ENCODE peak calls at places on chromosome 13, in five cellular contexts. J, I, Q, B and N are unnamed samples.

GRCh38 chr13:101025925-101026324 is 351.3 kb upstream of the TMTC4 start:
- DNase-seq in J (no peak), I (no peak), Q (no peak), B (no peak), N (no peak)

GRCh38 chr13:40313269-40314200 is 352.9 kb downstream of the FOXO1 start:
- DNase-seq in J (peak), I (no peak), Q (no peak), B (no peak), N (no peak)

GRCh38 chr13:33487575-33488243 is 202.2 kb upstream of the STARD13 start:
- DNase-seq in J (no peak), I (no peak), Q (no peak), B (no peak), N (peak)

GRCh38 chr13:43838909-43839308 is 40.6 kb downstream of the CCDC122 start:
- DNase-seq in J (peak), I (peak), Q (no peak), B (no peak), N (no peak)

GRCh38 chr13:74889321-74889720 is 592.6 kb downstream of the TBC1D4 start:
- DNase-seq in J (no peak), I (no peak), Q (no peak), B (no peak), N (no peak)

GRCh38 chr13:31191748-31192147 is 8.0 kb upstream of the B3GLCT start:
- DNase-seq in J (no peak), I (no peak), Q (no peak), B (no peak), N (no peak)

GRCh38 chr13:27607125-27607524 is 13.2 kb downstream of the LNX2 start:
- DNase-seq in J (peak), I (peak), Q (no peak), B (no peak), N (peak)

GRCh38 chr13:111551421-111551820 is 231.0 kb downstream of the TEX29 start:
- DNase-seq in J (no peak), I (no peak), Q (no peak), B (no peak), N (no peak)

GRCh38 chr13:73938375-73939070 is 195.7 kb downstream of the KLF12 start:
- DNase-seq in J (peak), I (peak), Q (no peak), B (no peak), N (no peak)

GRCh38 chr13:95411641-95412040 is 110.4 kb upstream of the ABCC4 start:
- DNase-seq in J (peak), I (no peak), Q (no peak), B (no peak), N (no peak)

GRCh38 chr13:99191336-99191899 is 9.2 kb upstream of the UBAC2 start:
- DNase-seq in J (no peak), I (no peak), Q (no peak), B (no peak), N (no peak)

GRCh38 chr13:69857188-69857821 is 250.3 kb upstream of the ATXN8OS start:
- DNase-seq in J (peak), I (no peak), Q (no peak), B (no peak), N (no peak)

GRCh38 chr13:80337706-80338105 is 3.2 kb downstream of the SPRY2 start:
- DNase-seq in J (peak), I (no peak), Q (no peak), B (no peak), N (no peak)
- H3K4me3 ChIP-seq in J (peak), I (peak), Q (peak), B (peak), N (peak)

DNA sequence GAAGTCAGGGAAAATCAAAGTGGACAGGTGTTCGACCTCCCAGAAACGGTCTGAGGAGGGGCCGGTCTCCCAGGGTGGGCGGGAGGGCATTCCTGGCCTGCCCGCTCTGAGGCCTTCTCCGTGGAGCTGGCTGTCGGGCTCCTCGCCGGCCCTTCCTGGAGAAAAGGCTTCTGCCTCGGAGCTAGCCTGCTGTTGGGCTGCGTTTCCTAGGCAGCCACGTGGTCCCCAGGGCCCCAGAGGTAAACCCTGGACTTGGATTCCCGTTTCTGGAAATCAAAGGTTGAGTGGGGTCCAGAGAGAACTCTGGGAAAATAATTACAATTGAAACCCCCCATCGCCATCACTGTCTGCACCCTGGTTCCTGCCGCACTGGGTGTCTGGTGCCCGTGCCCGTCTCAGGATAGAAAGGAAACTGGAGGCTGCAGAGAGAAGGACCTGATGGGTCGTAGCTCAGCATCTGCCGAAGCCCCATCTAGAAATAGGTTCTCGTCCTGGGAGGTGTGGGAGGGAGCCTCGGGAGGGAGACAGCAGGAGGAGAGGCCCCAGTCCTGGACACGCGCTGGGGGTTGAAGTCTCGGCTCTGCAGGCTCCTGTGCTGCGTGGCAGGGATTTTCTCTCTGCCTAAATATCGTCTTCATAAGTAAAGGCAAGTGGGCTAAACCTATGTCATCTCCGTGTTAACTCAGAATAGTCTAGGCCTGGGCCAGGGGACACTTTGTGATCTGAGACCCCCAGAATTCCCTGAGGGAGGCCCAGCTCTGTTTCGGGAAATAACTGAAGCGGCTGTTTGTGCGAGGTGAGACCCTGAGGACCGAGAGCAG is 7.7 kb upstream of the PROZ start:
- DNase-seq in J (no peak), I (no peak), Q (no peak), B (no peak), N (no peak)
- H3K4me3 ChIP-seq in J (no peak), I (no peak), Q (no peak), B (no peak), N (no peak)

GRCh38 chr13:51728972-51729371 is 75.0 kb downstream of the DHRS12 start:
- DNase-seq in J (peak), I (no peak), Q (no peak), B (no peak), N (no peak)

GRCh38 chr13:51727634-51728274 is 76.2 kb downstream of the DHRS12 start:
- DNase-seq in J (no peak), I (no peak), Q (no peak), B (no peak), N (no peak)

GRCh38 chr13:51728275-51728673 is 75.7 kb downstream of the DHRS12 start:
- DNase-seq in J (no peak), I (no peak), Q (no peak), B (no peak), N (no peak)

GRCh38 chr13:51724721-51725120 is 79.2 kb downstream of the DHRS12 start:
- DNase-seq in J (no peak), I (no peak), Q (no peak), B (no peak), N (no peak)

GRCh38 chr13:51726446-51727185 is 77.3 kb downstream of the DHRS12 start:
- DNase-seq in J (peak), I (no peak), Q (no peak), B (no peak), N (no peak)
- H3K4me3 ChIP-seq in J (no peak), I (no peak), Q (no peak), B (no peak), N (no peak)

GRCh38 chr13:50375792-50376191 is 360.5 kb downstream of the KCNRG start:
- DNase-seq in J (peak), I (no peak), Q (no peak), B (no peak), N (no peak)
- H3K4me3 ChIP-seq in J (no peak), I (no peak), Q (no peak), B (no peak), N (no peak)

DNA sequence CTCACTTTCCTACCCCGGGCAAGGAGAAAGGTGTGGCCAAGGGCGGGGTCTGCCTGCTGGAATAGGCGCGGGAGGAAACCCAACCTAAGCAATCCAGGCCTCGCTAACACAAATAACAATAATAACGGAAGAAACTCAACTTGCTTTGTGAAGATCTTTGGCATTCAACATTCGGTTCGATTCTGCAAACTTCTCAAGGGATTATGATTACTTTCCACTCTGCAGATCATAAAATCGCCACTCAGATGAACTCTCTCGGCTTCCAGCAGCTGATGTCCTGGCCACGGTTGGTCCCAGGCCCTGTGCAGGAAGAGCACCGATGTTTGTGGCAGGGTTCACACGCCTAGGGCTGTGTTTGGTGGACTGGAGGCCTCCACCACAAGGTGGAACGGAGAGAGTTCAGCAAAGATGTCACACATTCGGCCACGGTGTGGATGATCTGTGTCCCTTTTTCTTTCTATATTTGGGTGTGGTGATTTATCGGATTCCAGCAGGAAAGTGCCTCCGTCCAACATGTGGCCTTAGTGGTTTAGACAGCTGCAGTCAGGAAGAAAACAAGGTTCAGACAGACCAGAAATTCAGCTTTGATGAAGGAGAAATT is 420 bp upstream of the SHISA2 start:
- DNase-seq in J (no peak), I (no peak), Q (no peak), B (no peak), N (no peak)
- H3K4me3 ChIP-seq in J (no peak), I (peak), Q (peak), B (no peak), N (peak)

GRCh38 chr13:98141938-98142426 is 912 bp upstream of the FARP1 start:
- DNase-seq in J (no peak), I (no peak), Q (peak), B (peak), N (peak)

GRCh38 chr13:98144501-98145350 is 1.8 kb downstream of the FARP1 start:
- DNase-seq in J (peak), I (peak), Q (no peak), B (no peak), N (no peak)

GRCh38 chr13:98142427-98143156 is at the start of gene FARP1:
- DNase-seq in J (peak), I (no peak), Q (peak), B (peak), N (peak)

GRCh38 chr13:98143601-98144500 is 957 bp downstream of the FARP1 start:
- DNase-seq in J (peak), I (no peak), Q (peak), B (no peak), N (peak)

DNA sequence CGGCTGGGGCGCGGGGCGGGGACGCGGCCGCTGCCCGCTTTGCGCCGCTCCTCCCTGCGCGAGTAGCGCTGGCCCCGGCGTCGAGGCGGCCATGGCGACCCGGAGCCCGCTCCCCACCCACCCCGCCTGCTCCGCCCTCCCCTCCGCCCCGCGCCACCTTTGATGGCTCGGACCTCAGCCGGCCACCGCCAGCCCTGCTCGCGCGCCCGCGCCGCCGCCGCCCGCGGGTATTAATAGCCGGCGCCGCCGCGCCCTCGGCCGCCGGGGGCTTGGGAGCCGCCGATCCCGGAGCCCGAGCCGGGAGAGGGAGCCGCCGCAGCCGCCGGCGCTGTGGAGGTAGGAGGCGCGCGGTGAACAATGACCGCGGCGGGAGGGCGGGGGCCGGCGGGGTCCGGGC is 261 bp downstream of the FARP1 start:
- DNase-seq in J (no peak), I (no peak), Q (peak), B (peak), N (peak)
- H3K4me3 ChIP-seq in J (no peak), I (peak), Q (peak), B (peak), N (peak)

GRCh38 chr13:106472621-106473020 is 62.8 kb downstream of the EFNB2 start:
- DNase-seq in J (no peak), I (no peak), Q (no peak), B (no peak), N (no peak)
- H3K4me3 ChIP-seq in J (peak), I (no peak), Q (peak), B (no peak), N (peak)

GRCh38 chr13:45055902-45056648 is 64.2 kb upstream of the GTF2F2 start:
- DNase-seq in J (peak), I (peak), Q (no peak), B (no peak), N (peak)
- H3K4me3 ChIP-seq in J (no peak), I (peak), Q (no peak), B (no peak), N (no peak)

GRCh38 chr13:78602561-78603239 is 652 bp downstream of the POU4F1 start:
- DNase-seq in J (no peak), I (no peak), Q (no peak), B (no peak), N (no peak)
- H3K4me3 ChIP-seq in J (no peak), I (no peak), Q (peak), B (no peak), N (peak)

DNA sequence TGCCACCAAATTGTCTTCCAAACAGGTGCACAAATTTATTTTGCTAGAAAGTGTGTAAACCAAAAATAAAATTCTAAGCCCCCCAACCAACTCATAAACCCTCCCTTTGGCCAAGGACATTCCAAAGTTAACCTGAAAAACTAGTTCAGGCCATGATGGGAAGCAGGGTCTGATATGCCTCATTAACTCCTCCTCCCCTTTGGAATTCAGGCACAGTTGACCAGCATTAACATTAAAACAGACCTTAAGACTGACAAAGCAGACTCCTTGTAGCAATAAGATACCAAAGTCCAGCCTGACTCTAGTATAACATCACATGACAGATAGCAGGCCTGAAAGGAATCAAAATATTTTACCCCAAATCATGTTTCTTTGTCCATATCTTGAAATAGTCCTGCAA is 19.8 kb downstream of the NEK5 start:
- DNase-seq in J (no peak), I (no peak), Q (no peak), B (no peak), N (no peak)
- H3K4me3 ChIP-seq in J (no peak), I (no peak), Q (no peak), B (no peak), N (no peak)